ENCODE peak calls at places on chromosomes 3 and 15, in ten cellular contexts. W, V, Z, J, F, L, G, U, I and E are unnamed samples.

GRCh38 chr3:4584537-4585249 is 91.5 kb downstream of the ITPR1 start:
- DNase-seq in F (no peak), G (peak), L (peak), I (no peak), J (no peak), V (no peak), Z (no peak), W (no peak), U (no peak), E (no peak)

GRCh38 chr3:93988283-93988682 is 8.3 kb downstream of the ARL13B start:
- DNase-seq in F (peak), V (no peak), W (no peak), U (no peak), Z (no peak), G (no peak), J (no peak), I (no peak), L (no peak), E (no peak)

GRCh38 chr3:8968375-8968882 is 5.2 kb upstream of the RAD18 start:
- DNase-seq in I (no peak), V (no peak), F (no peak), Z (no peak), G (no peak), U (no peak), J (no peak), L (no peak), W (no peak), E (no peak)

GRCh38 chr3:184556502-184557347 is 4.9 kb upstream of the EPHB3 start:
- DNase-seq in G (no peak), U (no peak), F (no peak), L (no peak), J (no peak), Z (no peak), W (no peak), I (no peak), V (no peak), E (no peak)

GRCh38 chr3:139238281-139239030 is 105.4 kb upstream of the MRPS22 start:
- DNase-seq in I (no peak), F (no peak), J (no peak), L (no peak), Z (no peak), W (no peak), U (no peak), V (no peak), G (no peak), E (no peak)

GRCh38 chr3:110593749-110594148 is 477.9 kb upstream of the NECTIN3 start:
- DNase-seq in W (no peak), I (no peak), L (no peak), G (no peak), F (no peak), U (no peak), V (no peak), Z (no peak), J (no peak), E (no peak)

GRCh38 chr3:175127075-175127662 is 268.0 kb downstream of the NAALADL2 start:
- DNase-seq in U (no peak), I (no peak), F (no peak), Z (no peak), L (no peak), J (no peak), G (no peak), V (peak), W (no peak), E (no peak)

GRCh38 chr3:7075901-7076300 is 215.0 kb downstream of the GRM7 start:
- DNase-seq in I (no peak), V (no peak), W (no peak), L (no peak), J (no peak), U (no peak), F (no peak), Z (no peak), G (no peak), E (no peak)

GRCh38 chr15:90819390-90819789 is 49.0 kb upstream of the FURIN start:
- DNase-seq in G (no peak), U (no peak), W (no peak), I (no peak), J (no peak), V (no peak), L (no peak), F (no peak), Z (no peak), E (no peak)

GRCh38 chr3:32817561-32818430 is at the start of gene TRIM71:
- DNase-seq in G (no peak), V (peak), J (peak), U (no peak), Z (peak), L (no peak), W (no peak), F (peak), I (peak), E (no peak)

GRCh38 chr3:125150525-125151436 is 61.8 kb downstream of the SLC12A8 start:
- DNase-seq in V (peak), I (no peak), L (no peak), U (peak), G (peak), J (peak), W (no peak), Z (peak), F (no peak), E (no peak)

GRCh38 chr15:79989682-79990081 is 18.7 kb upstream of the BCL2A1 start:
- DNase-seq in L (no peak), Z (no peak), I (no peak), F (no peak), V (no peak), U (no peak), J (no peak), G (no peak), W (no peak), E (no peak)

GRCh38 chr15:74196175-74196574 is 6.4 kb downstream of the STRA6 start:
- DNase-seq in L (peak), G (no peak), Z (no peak), J (no peak), U (no peak), V (no peak), F (peak), W (peak), I (peak), E (no peak)

GRCh38 chr15:96264351-96264798 is 66.1 kb upstream of the NR2F2 start:
- DNase-seq in L (no peak), J (no peak), V (no peak), I (no peak), G (no peak), Z (no peak), U (no peak), F (no peak), W (no peak), E (no peak)

GRCh38 chr3:18030371-18030870 is 288.0 kb upstream of the TBC1D5 start:
- DNase-seq in V (peak), I (no peak), L (no peak), F (no peak), G (no peak), J (no peak), U (no peak), W (no peak), Z (no peak), E (no peak)

GRCh38 chr15:87736921-87737389 is 519.6 kb downstream of the NTRK3 start:
- DNase-seq in U (no peak), L (no peak), W (no peak), J (no peak), F (peak), V (no peak), G (peak), I (no peak), Z (no peak), E (no peak)

GRCh38 chr3:157532529-157533297 is 29.5 kb upstream of the VEPH1 start:
- DNase-seq in L (no peak), V (peak), F (peak), J (peak), U (no peak), G (no peak), I (peak), Z (peak), W (no peak), E (no peak)

GRCh38 chr15:96551196-96551595 is 220.7 kb downstream of the NR2F2 start:
- DNase-seq in Z (no peak), J (no peak), L (no peak), F (peak), I (no peak), V (no peak), U (no peak), W (no peak), G (no peak), E (no peak)

GRCh38 chr15:89647191-89647851 is 7.9 kb downstream of the KIF7 start:
- DNase-seq in Z (peak), J (peak), V (peak), I (peak), W (peak), L (no peak), F (peak), U (no peak), G (peak), E (peak)

GRCh38 chr3:111326144-111326995 is 215.6 kb upstream of the CD96 start:
- DNase-seq in J (no peak), F (peak), W (no peak), L (no peak), I (no peak), Z (no peak), U (no peak), G (no peak), V (no peak), E (no peak)

GRCh38 chr3:55622733-55623132 is 135.6 kb upstream of the WNT5A start:
- DNase-seq in V (no peak), Z (no peak), G (no peak), W (no peak), I (no peak), J (no peak), U (no peak), L (no peak), F (peak), E (no peak)

GRCh38 chr3:140748171-140748570 is 70.3 kb downstream of the TRIM42 start:
- DNase-seq in G (no peak), U (no peak), I (no peak), Z (no peak), J (no peak), F (no peak), W (no peak), V (no peak), L (no peak), E (no peak)

GRCh38 chr3:177816667-177817208 is 619.5 kb upstream of the TBL1XR1 start:
- DNase-seq in V (no peak), L (no peak), J (peak), I (no peak), U (no peak), F (peak), G (no peak), Z (no peak), W (no peak), E (no peak)

GRCh38 chr15:66581972-66582537 is 16.3 kb upstream of the LCTL start:
- DNase-seq in W (no peak), Z (no peak), J (no peak), V (no peak), U (no peak), I (no peak), G (no peak), L (no peak), F (no peak), E (no peak)

GRCh38 chr3:135637033-135637432 is 328.5 kb upstream of the PPP2R3A start:
- DNase-seq in I (no peak), J (no peak), W (no peak), L (no peak), Z (no peak), U (no peak), F (no peak), G (no peak), V (no peak), E (no peak)